ENCODE peak calls at places on chromosomes 6 and 20, in six cellular contexts. D is mammary epithelial cell, W is Karpas-422, N is keratinocyte, F is endothelial cell of umbilical vein, O is IMR-90. P is an unnamed sample.

GRCh38 chr20:48723308-48724264 is 104.2 kb downstream of the PREX1 start:
- DNase-seq in N (no peak), F (peak; percentile 37), D (no peak), O (no peak), W (no peak), P (no peak)

GRCh38 chr20:22619806-22620205 is 35.4 kb upstream of the FOXA2 start:
- DNase-seq in W (no peak), D (no peak), F (no peak), N (no peak), O (no peak), P (no peak)

GRCh38 chr20:54559890-54560289 is 84.5 kb downstream of the DOK5 start:
- DNase-seq in D (no peak), N (no peak), W (no peak), F (no peak), O (no peak), P (no peak)

GRCh38 chr6:116387374-116387773 is 16.6 kb downstream of the DSE start:
- DNase-seq in D (peak; percentile 96), N (no peak), F (peak; percentile 43), O (peak; percentile 90), W (no peak), P (no peak)

GRCh38 chr6:163732479-163732878 is 318.0 kb downstream of the QKI start:
- DNase-seq in O (no peak), N (no peak), D (no peak), W (no peak), F (no peak), P (no peak)

GRCh38 chr6:168116975-168117899 is 38.2 kb upstream of the FRMD1 start:
- DNase-seq in W (no peak), O (no peak), N (no peak), D (no peak), F (no peak), P (peak; percentile 95)

GRCh38 chr6:31764239-31764638 is 1.8 kb downstream of the SAPCD1 start:
- DNase-seq in D (no peak), N (no peak), W (no peak), O (no peak), F (no peak), P (no peak)

GRCh38 chr20:55650609-55651228 is 354.6 kb downstream of the CBLN4 start:
- DNase-seq in O (no peak), F (no peak), W (no peak), D (no peak), N (no peak), P (peak; percentile 4)

GRCh38 chr6:42066156-42066555 is 15.8 kb downstream of the TAF8 start:
- DNase-seq in D (no peak), O (no peak), F (no peak), W (no peak), N (no peak), P (no peak)

GRCh38 chr20:38301283-38301682 is 2.7 kb upstream of the BPI start:
- DNase-seq in W (no peak), N (no peak), O (no peak), F (no peak), D (no peak), P (no peak)

GRCh38 chr6:157314705-157315321 is 8.5 kb downstream of the TMEM242 start:
- DNase-seq in W (peak; percentile 85), O (peak; percentile 85), N (no peak), F (peak; percentile 79), D (peak; percentile 59), P (peak; percentile 74)

GRCh38 chr6:24768361-24768760 is 6.4 kb upstream of the GMNN start:
- DNase-seq in N (no peak), F (no peak), O (peak; percentile 3), W (no peak), D (no peak), P (no peak)

GRCh38 chr6:141413196-141413595 is 719.5 kb upstream of the GJE1 start:
- DNase-seq in F (no peak), N (no peak), W (no peak), D (no peak), O (peak; percentile 4), P (no peak)

GRCh38 chr6:14278000-14278399 is 160.4 kb downstream of the CD83 start:
- DNase-seq in N (no peak), O (peak; percentile 8), D (no peak), W (no peak), F (no peak), P (no peak)

GRCh38 chr20:4949833-4950178 is 51.5 kb downstream of the SLC23A2 start:
- DNase-seq in W (peak; percentile 78), D (peak; percentile 9), N (no peak), O (peak; percentile 63), F (peak; percentile 46), P (no peak)

GRCh38 chr20:8854566-8854965 is 214.3 kb upstream of the PLCB4 start:
- DNase-seq in O (peak; percentile 83), N (no peak), D (no peak), W (no peak), F (peak; percentile 37), P (no peak)

GRCh38 chr6:33213166-33213988 is 5.1 kb downstream of the RING1 start:
- DNase-seq in N (no peak), W (no peak), D (no peak), O (no peak), F (no peak), P (no peak)

GRCh38 chr20:21546355-21546754 is 32.5 kb upstream of the NKX2-2 start:
- DNase-seq in F (no peak), D (no peak), N (no peak), O (no peak), W (no peak), P (peak; percentile 8)

GRCh38 chr20:18093388-18093787 is 35.7 kb upstream of the OVOL2 start:
- DNase-seq in F (no peak), O (no peak), D (no peak), N (no peak), W (no peak), P (no peak)

GRCh38 chr6:13012977-13013680 is 296.6 kb downstream of the PHACTR1 start:
- DNase-seq in N (no peak), F (peak; percentile 18), D (no peak), O (no peak), W (no peak), P (peak; percentile 8)

GRCh38 chr20:59158673-59159072 is 4.9 kb upstream of the ZNF831 start:
- DNase-seq in F (no peak), O (no peak), W (no peak), N (no peak), D (no peak), P (no peak)

GRCh38 chr6:20400476-20401402 is 940 bp upstream of the E2F3 start:
- DNase-seq in D (peak; percentile 40), N (no peak), O (no peak), F (peak; percentile 67), W (peak; percentile 60), P (no peak)

GRCh38 chr20:25356294-25356933 is 34.2 kb downstream of the ABHD12 start:
- DNase-seq in W (no peak), D (no peak), N (no peak), O (no peak), F (no peak), P (no peak)
- H3K4me1 ChIP-seq in W (peaks cover 19% of the 10 kb centered on the region), D (no peaks in the 10 kb centered on the region), N (peaks cover 24% of the 10 kb centered on the region), O (peaks cover 27% of the 10 kb centered on the region), F (peaks cover 10% of the 10 kb centered on the region), P (no peaks in the 10 kb centered on the region)

GRCh38 chr20:31695849-31696804 is 26.5 kb downstream of the BCL2L1 start:
- DNase-seq in F (peak; percentile 54), W (no peak), N (no peak), O (peak; percentile 57), D (peak; percentile 58), P (peak; percentile 93)

GRCh38 chr20:31698803-31699718 is 23.6 kb downstream of the BCL2L1 start:
- DNase-seq in F (peak; percentile 96), O (peak; percentile 98), W (no peak), N (no peak), D (peak; percentile 98), P (peak; percentile 87)

GRCh38 chr20:31699801-31700728 is 22.6 kb downstream of the BCL2L1 start:
- DNase-seq in D (no peak), W (no peak), O (no peak), N (no peak), F (no peak), P (no peak)

GRCh38 chr20:31700747-31701146 is 21.9 kb downstream of the BCL2L1 start:
- DNase-seq in W (no peak), D (no peak), F (no peak), N (no peak), O (no peak), P (no peak)

DNA sequence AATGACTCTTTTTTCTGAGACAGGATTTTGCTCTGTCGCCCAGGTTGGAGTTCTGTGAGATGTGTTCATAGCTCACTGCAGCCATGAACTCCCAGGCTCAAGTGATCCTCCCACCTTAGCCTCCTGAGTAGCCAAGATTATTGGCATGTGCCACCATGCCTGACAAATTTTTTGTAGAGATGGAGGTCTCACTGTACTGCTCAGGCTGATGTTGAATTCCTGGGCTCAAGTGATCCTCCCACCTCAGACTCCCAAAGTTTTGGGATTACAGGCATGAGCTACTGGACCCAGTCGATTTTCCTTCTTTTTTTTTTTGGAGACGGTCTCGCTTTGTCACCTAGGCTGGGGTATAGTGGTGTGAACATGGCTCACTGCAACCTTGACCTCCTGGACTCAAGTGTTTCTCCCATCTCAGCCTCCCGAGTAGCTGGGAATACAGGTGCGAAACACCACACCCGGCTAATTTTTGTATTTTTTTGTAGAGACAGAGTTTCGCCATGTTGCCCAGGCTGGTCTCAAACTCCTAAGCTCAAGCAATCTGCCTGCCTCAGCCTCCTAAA is 24.3 kb downstream of the BCL2L1 start:
- DNase-seq in D (no peak), F (no peak), O (no peak), N (no peak), W (no peak), P (no peak)
- H3K27ac ChIP-seq in D (peak overlapping the region; percentile 82), F (peak overlapping the region; percentile 86), O (peak overlapping the region; percentile 74), N (peak overlapping the region; percentile 70), W (no peak overlapping the region), P (peak overlapping the region; percentile 81)

GRCh38 chr20:49885558-49886332 is 29.6 kb downstream of the SPATA2 start:
- DNase-seq in O (no peak), D (no peak), W (no peak), N (no peak), F (no peak), P (no peak)
- H3K9me3 ChIP-seq in O (no peaks in the 10 kb centered on the region), D (no peaks in the 10 kb centered on the region), W (no peaks in the 10 kb centered on the region), N (no peaks in the 10 kb centered on the region), F (no peaks in the 10 kb centered on the region), P (no peaks in the 10 kb centered on the region)

DNA sequence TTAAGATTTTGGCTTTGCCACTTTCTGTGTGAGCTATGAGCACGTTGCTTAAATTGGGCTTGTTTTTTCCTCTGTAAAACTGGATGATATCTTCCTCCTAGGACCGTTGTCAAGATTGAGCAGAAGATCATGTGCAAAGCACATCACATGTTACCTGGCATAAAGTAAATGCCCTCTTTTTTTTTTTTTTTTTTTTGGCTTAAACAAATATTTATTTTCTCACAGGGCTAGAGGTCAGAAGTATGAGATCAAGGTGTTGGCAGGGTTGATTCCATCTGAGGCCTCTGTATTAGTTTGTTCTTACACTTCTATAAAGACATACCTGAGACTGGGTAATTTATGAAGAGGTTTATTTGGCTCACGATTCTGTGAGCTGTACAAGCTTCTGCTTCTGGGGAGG is 42.7 kb downstream of the TOX2 start:
- DNase-seq in W (no peak), N (no peak), D (no peak), O (no peak), F (no peak), P (no peak)
- H3K4me1 ChIP-seq in W (peaks cover 99% of the 10 kb centered on the region), N (peaks cover 55% of the 10 kb centered on the region), D (peaks cover 36% of the 10 kb centered on the region), O (peaks cover 39% of the 10 kb centered on the region), F (peaks cover 44% of the 10 kb centered on the region), P (peaks cover 18% of the 10 kb centered on the region)

GRCh38 chr6:148364056-148364844 is 21.6 kb downstream of the SASH1 start:
- DNase-seq in D (no peak), N (no peak), F (peak; percentile 97), O (peak; percentile 76), W (peak; percentile 26), P (no peak)
- H3K27ac ChIP-seq in D (no peak overlapping the region), N (no peak overlapping the region), F (peak overlapping the region; percentile 96), O (no peak overlapping the region), W (no peak overlapping the region), P (no peak overlapping the region)

P was measured in small intestine.